ENCODE peak calls at places on chromosomes 5 and 9, in six cellular contexts. M, H, Z, Y, G and F are unnamed samples.

GRCh38 chr5:124948754-124949275 is 202.4 kb upstream of the ZNF608 start:
- DNase-seq in Y (no peak), M (no peak), H (no peak), G (no peak), Z (no peak), F (no peak)

GRCh38 chr9:19922476-19923118 is 133.8 kb upstream of the SLC24A2 start:
- DNase-seq in M (no peak), Y (peak), H (no peak), Z (no peak), G (peak), F (no peak)

GRCh38 chr9:37926737-37927590 is 23.0 kb upstream of the SLC25A51 start:
- DNase-seq in G (no peak), H (no peak), M (no peak), Z (no peak), Y (no peak), F (no peak)

GRCh38 chr5:150389759-150390256 is 22.9 kb downstream of the CD74 start:
- DNase-seq in G (no peak), Z (no peak), M (no peak), H (no peak), Y (no peak), F (no peak)

GRCh38 chr9:11269036-11269435 is 656.2 kb upstream of the PTPRD start:
- DNase-seq in H (no peak), G (no peak), Z (no peak), Y (no peak), M (no peak), F (no peak)

GRCh38 chr5:132504746-132505145 is 14.2 kb upstream of the IRF1 start:
- DNase-seq in G (no peak), M (no peak), Z (no peak), H (no peak), Y (no peak), F (no peak)

GRCh38 chr5:14417232-14417730 is 164.3 kb upstream of the OTULINL start:
- DNase-seq in Z (no peak), H (no peak), G (peak), M (no peak), Y (peak), F (no peak)

GRCh38 chr5:90191352-90192045 is 218.1 kb downstream of the CETN3 start:
- DNase-seq in M (no peak), G (no peak), Y (no peak), Z (no peak), H (no peak), F (no peak)

GRCh38 chr9:1869843-1870242 is 145.3 kb upstream of the SMARCA2 start:
- DNase-seq in H (no peak), Y (no peak), M (no peak), G (no peak), Z (no peak), F (no peak)

GRCh38 chr5:109455598-109456096 is 45.9 kb upstream of the PJA2 start:
- DNase-seq in Y (peak), Z (no peak), G (peak), H (no peak), M (no peak), F (no peak)

GRCh38 chr9:132504452-132504851 is 78.0 kb upstream of the BARHL1 start:
- DNase-seq in M (no peak), H (no peak), Y (no peak), Z (no peak), G (no peak), F (no peak)

GRCh38 chr5:87850843-87851242 is 417.8 kb downstream of the TMEM161B start:
- DNase-seq in G (peak), H (no peak), M (no peak), Y (no peak), Z (no peak), F (no peak)

GRCh38 chr9:99259231-99259918 is 37.3 kb downstream of the SEC61B start:
- DNase-seq in Y (no peak), Z (peak), H (peak), M (peak), G (peak), F (no peak)

GRCh38 chr5:125295405-125295872 is 549.0 kb upstream of the ZNF608 start:
- DNase-seq in H (no peak), Z (no peak), Y (no peak), M (no peak), G (no peak), F (no peak)

GRCh38 chr9:107751522-107752235 is 262.1 kb upstream of the KLF4 start:
- DNase-seq in Z (no peak), Y (no peak), G (peak), H (no peak), M (no peak), F (no peak)

GRCh38 chr5:128081111-128081865 is 2.3 kb upstream of the SLC12A2 start:
- DNase-seq in Z (no peak), G (peak), M (no peak), H (no peak), Y (no peak), F (no peak)

GRCh38 chr9:134208981-134209725 is 44.8 kb upstream of the RNU6ATAC start:
- DNase-seq in Z (peak), H (peak), M (no peak), G (no peak), Y (no peak), F (no peak)

GRCh38 chr9:136765041-136765440 is 723 bp upstream of the LCN15 start:
- DNase-seq in Y (no peak), M (no peak), H (peak), Z (no peak), G (no peak), F (no peak)

GRCh38 chr9:92196909-92197308 is 81.7 kb upstream of the SPTLC1 start:
- DNase-seq in G (no peak), M (no peak), H (no peak), Z (no peak), Y (peak), F (no peak)

GRCh38 chr9:83355729-83356128 is 182.5 kb downstream of the FRMD3 start:
- DNase-seq in M (no peak), H (no peak), G (no peak), Y (no peak), Z (no peak), F (no peak)

GRCh38 chr5:43161244-43161643 is 30.8 kb upstream of the NIM1K start:
- DNase-seq in M (peak), Z (no peak), G (no peak), Y (no peak), H (no peak), F (no peak)

GRCh38 chr5:124651663-124652513 is 94.6 kb downstream of the ZNF608 start:
- DNase-seq in H (peak), Z (peak), Y (peak), M (no peak), G (peak), F (peak)

GRCh38 chr9:18061856-18062255 is 412.1 kb upstream of the ADAMTSL1 start:
- DNase-seq in Z (no peak), H (no peak), G (no peak), M (no peak), Y (no peak), F (no peak)

GRCh38 chr5:153425914-153426313 is 64.6 kb upstream of the GRIA1 start:
- DNase-seq in M (no peak), Z (no peak), G (no peak), H (no peak), Y (no peak), F (no peak)

GRCh38 chr5:50740832-50741231 is 74.4 kb downstream of the PARP8 start:
- DNase-seq in M (no peak), Z (no peak), Y (no peak), G (no peak), H (no peak), F (no peak)

GRCh38 chr5:104082754-104083153 is 520.2 kb upstream of the NUDT12 start:
- DNase-seq in M (no peak), Z (no peak), G (no peak), H (no peak), Y (no peak), F (no peak)

GRCh38 chr5:52825826-52826225 is 38.1 kb downstream of the ITGA1 start:
- DNase-seq in M (no peak), G (no peak), Z (no peak), Y (no peak), H (no peak), F (no peak)

GRCh38 chr5:1480806-1481205 is 35.6 kb upstream of the SLC6A3 start:
- DNase-seq in Z (no peak), Y (no peak), H (peak), G (no peak), M (no peak), F (no peak)

GRCh38 chr5:115435776-115436712 is 108.5 kb downstream of the FEM1C start:
- DNase-seq in Y (no peak), G (no peak), M (no peak), Z (no peak), H (no peak), F (no peak)

GRCh38 chr5:148831590-148832565 is 5.5 kb downstream of the ADRB2 start:
- DNase-seq in Z (no peak), M (no peak), G (no peak), Y (no peak), H (no peak), F (no peak)

GRCh38 chr5:3149899-3150298 is 398.4 kb upstream of the IRX2 start:
- DNase-seq in Z (no peak), H (no peak), M (no peak), Y (no peak), G (no peak), F (no peak)

GRCh38 chr5:117333011-117333410 is 758.4 kb upstream of the SEMA6A start:
- DNase-seq in Y (no peak), Z (no peak), M (no peak), G (no peak), H (no peak), F (no peak)